ENCODE peak calls at places on chromosomes 1 and 21, in four cellular contexts. R, M, N and E are unnamed samples.

GRCh38 chr1:246187834-246188372 is 319.2 kb downstream of the SMYD3 start:
- DNase-seq in N (no peak), R (no peak), M (no peak), E (no peak)

GRCh38 chr1:86703696-86704455 is 500 bp upstream of the SH3GLB1 start:
- DNase-seq in M (no peak), N (no peak), R (no peak), E (peak)

GRCh38 chr1:201490708-201491131 is 16.2 kb downstream of the CSRP1 start:
- DNase-seq in R (peak), N (peak), M (no peak), E (no peak)

GRCh38 chr1:57086141-57086540 is 120.3 kb upstream of the C8B start:
- DNase-seq in N (no peak), M (no peak), R (no peak), E (no peak)

GRCh38 chr21:43331962-43332458 is 94.9 kb downstream of the SIK1 start:
- DNase-seq in M (no peak), R (peak), N (peak), E (peak)

GRCh38 chr1:106700151-106700550 is 356.3 kb upstream of the PRMT6 start:
- DNase-seq in R (peak), N (no peak), M (no peak), E (peak)

GRCh38 chr1:15696956-15697521 is 12.9 kb downstream of the PLEKHM2 start:
- DNase-seq in M (no peak), N (no peak), R (no peak), E (no peak)

GRCh38 chr1:7386226-7387052 is 384.7 kb upstream of the VAMP3 start:
- DNase-seq in R (peak), M (no peak), N (no peak), E (peak)

GRCh38 chr1:154883919-154884867 is 14.1 kb upstream of the KCNN3 start:
- DNase-seq in M (no peak), R (no peak), N (no peak), E (no peak)

GRCh38 chr1:245611251-245611650 is 456.5 kb downstream of the KIF26B start:
- DNase-seq in N (no peak), R (no peak), M (no peak), E (no peak)

GRCh38 chr1:2413495-2414296 is 1.3 kb upstream of the PEX10 start:
- DNase-seq in R (no peak), N (no peak), M (peak), E (no peak)

GRCh38 chr1:145957443-145958319 is at the start of gene LIX1L:
- DNase-seq in N (peak), R (peak), M (peak), E (peak)

GRCh38 chr1:17933991-17934390 is 173.6 kb upstream of the IGSF21 start:
- DNase-seq in R (no peak), N (no peak), M (no peak), E (no peak)

GRCh38 chr1:62746086-62746808 is 37.7 kb upstream of the ATG4C start:
- DNase-seq in M (no peak), N (peak), R (peak), E (peak)

GRCh38 chr1:7852778-7853177 is at the start of gene UTS2:
- DNase-seq in M (no peak), N (no peak), R (no peak), E (no peak)

DNA sequence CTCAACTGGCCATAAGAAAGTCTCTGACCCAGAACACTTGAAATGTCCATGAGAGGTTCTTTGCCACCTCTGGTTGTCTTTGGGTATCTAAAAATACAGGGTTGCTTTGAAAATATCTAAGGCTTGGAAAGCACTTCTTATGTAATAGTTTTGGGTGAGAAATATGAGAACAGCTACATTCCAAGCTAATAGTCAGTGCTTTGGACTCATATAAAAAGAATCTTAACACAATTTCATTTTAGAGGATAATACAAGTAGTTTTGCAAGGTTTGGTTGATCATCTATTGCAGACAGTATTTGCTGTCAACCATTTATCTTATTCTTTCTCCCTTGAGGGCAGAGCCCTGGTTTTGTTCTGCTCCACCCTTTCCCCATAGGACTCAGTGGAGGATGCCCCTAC is 207.5 kb downstream of the KCNK2 start:
- DNase-seq in R (no peak), N (no peak), M (no peak), E (peak)
- H3K4me3 ChIP-seq in R (no peak), N (no peak), M (no peak), E (no peak)

DNA sequence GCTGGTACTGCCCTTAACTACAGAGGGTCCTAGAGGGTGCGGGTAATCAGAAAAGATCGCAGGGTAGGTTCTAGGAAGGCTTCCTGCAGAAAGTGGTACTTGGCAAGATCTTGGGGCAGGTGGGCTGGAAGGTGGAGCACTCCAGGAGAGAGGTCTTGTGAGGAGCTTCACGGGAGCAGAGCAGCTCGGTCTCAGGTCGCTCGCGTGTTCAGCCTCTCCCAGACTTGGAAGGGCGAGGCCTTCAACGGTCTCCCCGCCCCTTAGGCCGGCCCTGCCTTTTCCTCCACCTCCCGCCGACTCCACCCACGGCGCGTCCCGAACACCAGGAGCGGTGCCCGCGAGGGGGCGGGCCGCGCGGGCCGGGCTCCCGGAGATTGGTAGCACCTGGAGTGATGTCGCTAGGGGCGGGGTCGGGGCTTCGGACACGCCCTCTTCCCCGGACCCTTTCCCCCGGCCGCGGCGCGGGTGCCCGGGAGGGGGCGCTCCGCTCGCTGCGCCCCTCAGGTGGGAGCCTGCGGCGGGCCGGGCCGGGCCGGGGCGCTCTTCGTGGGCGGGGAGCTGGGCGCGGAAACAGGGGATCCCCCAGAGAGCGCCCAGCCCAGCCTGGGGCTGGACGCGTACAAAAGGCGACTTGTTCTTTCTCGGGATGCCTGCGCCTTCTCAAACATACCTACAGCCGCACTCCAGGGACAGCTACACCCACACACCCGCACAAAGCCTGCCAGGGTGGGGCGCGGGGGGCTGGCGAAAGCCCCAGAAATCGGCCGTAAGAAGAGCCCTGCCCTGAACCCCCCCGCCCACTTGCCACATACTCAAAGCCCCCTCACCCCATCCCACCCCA is 35.5 kb downstream of the AHDC1 start:
- DNase-seq in N (peak), M (peak), R (peak), E (peak)
- H3K4me3 ChIP-seq in N (peak), M (peak), R (peak), E (peak)

GRCh38 chr1:27668808-27669723 is 2.9 kb downstream of the IFI6 start:
- DNase-seq in N (peak), M (peak), R (peak), E (peak)

GRCh38 chr1:27672750-27673112 is 739 bp upstream of the IFI6 start:
- DNase-seq in M (no peak), R (peak), N (peak), E (peak)

GRCh38 chr1:27671964-27672749 is at the start of gene IFI6:
- DNase-seq in R (peak), M (peak), N (peak), E (peak)

GRCh38 chr1:27668121-27668807 is 3.7 kb downstream of the IFI6 start:
- DNase-seq in N (no peak), R (no peak), M (no peak), E (no peak)

DNA sequence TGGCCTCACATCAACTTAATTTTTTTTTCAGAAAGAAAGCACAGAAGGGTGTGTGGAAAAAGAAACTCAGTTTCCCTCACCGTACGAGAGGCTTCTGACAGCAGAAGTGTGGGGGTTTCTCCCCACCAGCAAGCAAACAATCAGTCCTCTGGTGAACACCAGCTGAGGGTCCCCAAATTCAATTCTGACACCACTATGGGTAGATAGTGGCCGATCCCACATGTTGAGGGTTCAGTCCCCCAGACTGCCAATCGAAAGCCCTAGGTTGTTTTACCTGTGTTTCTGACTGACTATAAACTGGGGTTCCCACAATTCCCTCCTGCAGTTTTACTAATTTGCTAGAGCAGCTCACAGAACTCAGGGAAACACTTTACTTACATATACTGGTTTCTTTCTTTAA is 2.1 kb downstream of the IFI6 start:
- DNase-seq in N (no peak), R (no peak), M (no peak), E (no peak)
- H3K4me3 ChIP-seq in N (no peak), R (no peak), M (no peak), E (no peak)

GRCh38 chr21:34029724-34030528 is 43.5 kb upstream of the MRPS6 start:
- DNase-seq in M (no peak), R (peak), N (peak), E (peak)
- H3K4me3 ChIP-seq in M (no peak), R (peak), N (peak), E (peak)

GRCh38 chr1:183027031-183027430 is 3.8 kb downstream of the LAMC1 start:
- DNase-seq in R (no peak), M (no peak), N (peak), E (no peak)
- H3K4me3 ChIP-seq in R (peak), M (no peak), N (peak), E (peak)

DNA sequence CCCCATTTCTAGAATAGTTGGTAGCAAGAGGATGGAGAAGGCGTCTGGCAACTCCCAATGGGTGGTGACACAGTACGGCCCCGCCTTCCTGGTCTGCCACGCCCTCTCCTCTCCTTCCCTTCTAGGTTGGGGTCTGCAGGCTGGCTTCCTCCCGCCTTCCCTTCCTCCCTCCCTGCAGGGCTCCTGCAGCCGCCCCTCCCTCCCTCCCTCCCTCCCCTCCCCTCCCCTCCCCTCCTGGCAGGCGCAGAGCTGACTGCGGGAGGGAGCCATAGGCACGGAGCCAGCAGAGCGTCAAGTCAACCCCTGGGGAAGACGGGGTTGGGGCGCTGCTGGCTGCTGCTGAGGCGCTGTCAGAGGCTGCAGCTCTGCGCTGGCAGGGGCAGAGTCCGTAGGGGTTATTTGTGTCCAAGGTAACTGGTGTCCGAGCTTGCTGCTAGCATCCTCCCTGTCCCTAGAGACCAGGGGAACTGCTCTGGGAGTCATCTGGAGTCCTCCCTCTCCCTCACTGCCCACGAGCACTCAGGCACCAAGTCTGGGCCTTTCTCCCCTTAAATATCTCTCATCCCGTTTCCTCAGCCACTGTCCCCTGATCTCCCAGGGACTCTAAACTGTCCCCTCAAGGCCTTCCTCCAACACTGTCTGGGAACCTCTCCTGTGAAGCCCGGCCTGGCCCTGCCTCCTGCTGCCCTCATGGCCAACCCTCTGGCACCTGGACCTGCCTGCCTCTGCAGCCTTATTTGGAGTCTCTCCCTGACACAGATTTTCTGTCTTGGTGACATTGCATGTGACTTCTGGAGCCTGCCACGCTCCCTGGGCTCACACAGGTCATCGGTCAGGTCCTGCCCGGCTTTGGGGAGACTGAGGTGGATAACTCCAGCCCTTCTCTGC is 57.4 kb upstream of the ACOT11 start:
- DNase-seq in M (peak), N (no peak), R (no peak), E (no peak)
- H3K4me3 ChIP-seq in M (no peak), N (no peak), R (no peak), E (no peak)

DNA sequence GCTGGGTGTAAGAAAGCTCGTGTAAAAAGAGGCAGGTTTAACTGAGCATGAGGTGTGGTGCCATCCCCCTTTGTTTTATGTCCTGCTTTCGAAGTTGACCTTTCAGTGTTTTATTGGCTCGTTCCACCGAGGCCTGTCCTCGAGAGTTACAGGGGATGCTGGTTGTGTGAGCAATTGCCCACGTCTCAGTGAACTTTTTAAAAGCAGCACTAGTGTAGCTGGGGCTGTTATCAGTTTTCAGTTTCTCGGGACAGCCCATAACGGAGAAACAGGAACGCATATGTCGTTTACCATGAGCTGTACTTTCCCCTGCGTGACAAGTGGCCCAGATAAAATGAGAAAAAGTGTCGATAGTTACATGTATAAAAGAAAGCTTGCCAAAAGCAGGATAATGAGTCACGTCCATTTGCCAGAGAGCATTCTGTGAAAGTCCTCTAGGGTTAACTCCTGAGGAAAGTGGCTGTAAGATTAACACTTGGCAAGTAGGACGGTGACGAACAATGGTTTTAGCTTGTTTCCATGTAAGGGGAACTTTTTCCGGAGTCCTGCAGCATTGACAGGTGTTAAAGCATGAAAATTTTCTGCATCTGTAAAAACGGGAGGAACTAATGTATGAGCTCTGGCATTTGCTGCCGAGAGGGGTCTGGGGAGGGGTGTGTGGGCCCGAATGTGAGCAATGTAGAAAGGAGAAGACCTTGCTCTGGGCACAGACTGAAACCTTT is 7.8 kb upstream of the LRRC47 start:
- DNase-seq in N (peak), R (peak), M (no peak), E (no peak)
- H3K4me3 ChIP-seq in N (peak), R (no peak), M (no peak), E (no peak)

DNA sequence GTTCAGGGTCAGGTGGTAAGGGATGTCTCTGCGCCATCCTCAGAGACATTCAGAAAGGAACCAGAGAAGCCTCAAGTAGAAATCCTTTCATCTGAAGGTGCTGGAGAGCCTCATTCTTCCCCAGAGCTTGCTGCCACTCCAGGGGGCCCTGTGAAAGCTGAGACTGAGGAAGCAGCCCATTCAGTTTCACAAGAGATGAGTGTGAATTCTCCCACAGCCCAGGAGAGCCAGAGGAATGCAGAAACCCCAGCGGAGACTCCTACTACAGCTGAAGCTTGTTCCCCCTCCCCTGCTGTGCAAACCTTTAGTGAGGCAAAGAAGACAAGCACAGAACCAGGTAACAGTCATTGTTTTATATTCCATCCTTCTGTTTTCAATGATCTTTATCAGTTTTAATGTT is 38.7 kb downstream of the ZBTB40 start:
- DNase-seq in R (no peak), N (no peak), M (no peak), E (peak)
- H3K4me3 ChIP-seq in R (no peak), N (no peak), M (no peak), E (no peak)